ENCODE peak calls at places on chromosomes 4 and X, in five cellular contexts. Y is mammary epithelial cell, R is upper lobe of right lung, O is Panc1, J is GM23338. V is an unnamed sample.

GRCh38 chr4:100295792-100296191 is 105.5 kb upstream of the DDIT4L start:
- DNase-seq in O (no peak), Y (peak; percentile 43), J (no peak), R (no peak), V (no peak)

GRCh38 chr4:96753216-96753615 is 913.3 kb downstream of the PDHA2 start:
- DNase-seq in R (no peak), Y (no peak), O (no peak), J (no peak), V (no peak)

GRCh38 chr4:113823291-113823659 is 61.7 kb upstream of the CAMK2D start:
- DNase-seq in O (no peak), Y (no peak), J (no peak), R (no peak), V (no peak)

GRCh38 chr4:81571105-81571504 is 99.4 kb upstream of the RASGEF1B start:
- DNase-seq in Y (peak; percentile 33), J (no peak), O (no peak), R (no peak), V (peak; percentile 53)

GRCh38 chrX:40945366-40945713 is 139.9 kb upstream of the USP9X start:
- DNase-seq in R (no peak), J (no peak), O (no peak), Y (peak; percentile 63), V (no peak)

GRCh38 chr4:74821541-74821940 is 27.2 kb upstream of the BTC start:
- DNase-seq in R (no peak), Y (no peak), O (no peak), J (no peak), V (no peak)

GRCh38 chrX:103585421-103586313 is at the start of gene TCEAL4:
- DNase-seq in R (peak; percentile 84), O (no peak), Y (peak; percentile 13), J (peak; percentile 61), V (no peak)

GRCh38 chr4:112510468-112511293 is 5.3 kb downstream of the NEUROG2 start:
- DNase-seq in Y (no peak), O (no peak), J (peak; percentile 68), R (no peak), V (no peak)

GRCh38 chr4:168679397-168680176 is 182.7 kb downstream of the PALLD start:
- DNase-seq in Y (no peak), J (no peak), R (no peak), O (peak; percentile 76), V (peak; percentile 21)

GRCh38 chr4:48380583-48381167 is 39.3 kb downstream of the SLAIN2 start:
- DNase-seq in O (no peak), J (peak; percentile 15), R (no peak), Y (peak; percentile 73), V (peak; percentile 76)

GRCh38 chr4:24137596-24137962 is 247.7 kb upstream of the PPARGC1A start:
- DNase-seq in Y (no peak), R (no peak), J (no peak), O (no peak), V (no peak)

GRCh38 chr4:147829401-147830101 is 97.7 kb downstream of the ARHGAP10 start:
- DNase-seq in O (no peak), J (no peak), Y (peak; percentile 76), R (no peak), V (peak; percentile 68)
- H3K27ac ChIP-seq in O (no peak overlapping the region), J (peak overlapping the region; percentile 19), Y (peak overlapping the region; percentile 90), R (peak overlapping the region; percentile 67), V (peak overlapping the region; percentile 43)

DNA sequence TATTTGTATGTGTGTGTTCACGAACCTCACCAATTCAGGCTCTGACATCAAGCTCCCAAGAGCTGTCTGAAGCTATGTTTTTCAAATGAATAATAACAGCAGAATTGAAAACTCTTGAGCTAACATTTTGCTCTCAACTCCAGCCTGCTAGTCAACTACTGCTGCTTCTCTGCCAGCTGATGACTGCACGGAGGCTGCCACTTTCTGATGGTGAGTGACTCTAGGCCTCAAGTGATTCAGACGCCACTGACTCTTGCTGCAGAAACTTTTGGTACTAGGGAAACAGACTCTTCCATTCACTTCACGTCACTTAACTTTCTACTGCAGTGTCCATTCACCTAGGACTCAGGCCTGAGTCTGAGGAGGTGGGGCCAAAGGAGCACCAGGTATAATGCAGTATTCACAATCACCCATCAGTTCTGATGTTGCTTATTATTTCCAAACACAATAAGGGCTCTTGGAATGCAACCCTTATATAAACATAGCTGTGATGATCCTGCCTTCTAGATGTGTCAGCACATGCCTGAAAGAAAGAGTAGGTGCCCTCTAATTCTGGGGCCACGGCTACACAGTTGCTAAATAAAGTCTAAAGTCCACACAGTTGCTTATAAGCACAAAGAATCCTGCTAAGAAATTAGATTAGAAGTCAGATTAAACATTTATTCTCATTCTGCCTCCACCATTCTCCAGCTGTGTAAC is 16.0 kb downstream of the PRDM8 start:
- DNase-seq in J (no peak), R (no peak), O (no peak), Y (peak; percentile 89), V (peak; percentile 72)
- H3K27ac ChIP-seq in J (no peak overlapping the region), R (no peak overlapping the region), O (no peak overlapping the region), Y (peak overlapping the region; percentile 16), V (no peak overlapping the region)

GRCh38 chr4:76716658-76717057 is 181.3 kb downstream of the SOWAHB start:
- DNase-seq in Y (no peak), O (no peak), J (no peak), R (no peak), V (no peak)

GRCh38 chr4:76718021-76718420 is 179.9 kb downstream of the SOWAHB start:
- DNase-seq in R (no peak), Y (no peak), O (no peak), J (no peak), V (no peak)

GRCh38 chr4:76717431-76717830 is 180.5 kb downstream of the SOWAHB start:
- DNase-seq in O (no peak), J (no peak), Y (no peak), R (no peak), V (no peak)

GRCh38 chr4:76714226-76714625 is 183.7 kb downstream of the SOWAHB start:
- DNase-seq in Y (no peak), R (no peak), O (no peak), J (no peak), V (no peak)

DNA sequence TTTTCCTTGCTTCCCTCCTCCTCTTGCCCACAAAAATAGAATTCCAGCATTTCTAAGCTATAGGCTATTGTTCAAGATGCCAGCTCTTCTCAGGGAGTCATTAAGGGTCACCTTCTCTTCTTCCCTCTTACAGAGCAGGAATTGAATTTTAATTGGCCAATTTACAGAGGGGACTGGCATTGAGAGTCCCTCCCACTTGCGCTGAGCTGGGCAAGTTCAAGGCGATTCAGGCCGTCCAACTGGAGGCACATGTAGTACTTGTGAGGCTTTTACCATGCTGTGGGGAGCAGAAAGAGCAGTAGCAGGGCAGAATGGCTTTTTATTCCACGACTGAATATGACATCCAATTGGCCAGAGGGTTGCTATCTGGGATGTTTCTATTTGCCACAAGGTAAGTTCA is 181.9 kb downstream of the SOWAHB start:
- DNase-seq in J (no peak), O (no peak), R (no peak), Y (no peak), V (no peak)
- H3K27ac ChIP-seq in J (no peak overlapping the region), O (no peak overlapping the region), R (peak overlapping the region; percentile 38), Y (no peak overlapping the region), V (no peak overlapping the region)

DNA sequence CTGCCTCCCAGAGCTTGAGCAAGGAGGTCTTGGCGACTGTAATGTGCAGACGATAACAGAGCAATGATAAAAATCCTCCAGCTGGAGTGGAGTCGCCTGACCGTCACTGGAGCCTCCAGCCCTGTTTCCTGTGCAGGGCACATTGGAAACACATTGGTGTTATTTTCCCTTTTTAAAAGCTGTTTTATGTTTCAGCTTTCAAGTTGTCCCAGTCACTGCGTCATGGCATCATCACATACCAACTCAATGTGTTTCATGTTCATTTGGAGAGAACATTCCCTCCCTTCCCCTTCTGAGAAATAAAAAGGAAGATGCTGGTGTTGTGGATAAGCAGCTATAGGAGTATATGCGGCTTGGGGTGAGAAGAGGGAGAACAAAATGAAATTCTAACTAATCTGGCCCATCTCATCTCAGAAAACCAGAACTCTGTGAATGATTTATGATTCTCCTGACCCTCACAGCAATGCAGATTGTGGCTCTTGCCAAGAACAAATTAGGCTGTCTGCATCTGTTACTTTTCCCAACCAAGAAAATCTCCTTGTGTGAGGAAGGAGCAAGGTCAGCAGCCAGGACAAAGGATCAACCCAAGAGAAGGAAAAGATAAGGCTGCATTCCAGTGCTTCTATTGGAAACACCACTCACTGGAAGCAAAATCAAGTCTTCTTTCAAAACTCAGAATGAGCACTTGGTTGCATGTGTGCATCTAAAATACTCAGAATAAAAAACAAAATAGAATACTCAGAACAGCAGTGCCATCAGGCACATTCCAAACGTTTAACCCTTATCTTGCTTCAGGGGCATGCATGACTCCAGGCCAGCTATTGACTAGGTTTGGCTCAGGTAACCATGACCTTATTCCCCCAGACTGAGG is 134.4 kb downstream of the RASL11B start:
- DNase-seq in R (no peak), Y (no peak), J (no peak), O (no peak), V (no peak)
- H3K27ac ChIP-seq in R (peak overlapping the region; percentile 81), Y (no peak overlapping the region), J (no peak overlapping the region), O (no peak overlapping the region), V (no peak overlapping the region)

DNA sequence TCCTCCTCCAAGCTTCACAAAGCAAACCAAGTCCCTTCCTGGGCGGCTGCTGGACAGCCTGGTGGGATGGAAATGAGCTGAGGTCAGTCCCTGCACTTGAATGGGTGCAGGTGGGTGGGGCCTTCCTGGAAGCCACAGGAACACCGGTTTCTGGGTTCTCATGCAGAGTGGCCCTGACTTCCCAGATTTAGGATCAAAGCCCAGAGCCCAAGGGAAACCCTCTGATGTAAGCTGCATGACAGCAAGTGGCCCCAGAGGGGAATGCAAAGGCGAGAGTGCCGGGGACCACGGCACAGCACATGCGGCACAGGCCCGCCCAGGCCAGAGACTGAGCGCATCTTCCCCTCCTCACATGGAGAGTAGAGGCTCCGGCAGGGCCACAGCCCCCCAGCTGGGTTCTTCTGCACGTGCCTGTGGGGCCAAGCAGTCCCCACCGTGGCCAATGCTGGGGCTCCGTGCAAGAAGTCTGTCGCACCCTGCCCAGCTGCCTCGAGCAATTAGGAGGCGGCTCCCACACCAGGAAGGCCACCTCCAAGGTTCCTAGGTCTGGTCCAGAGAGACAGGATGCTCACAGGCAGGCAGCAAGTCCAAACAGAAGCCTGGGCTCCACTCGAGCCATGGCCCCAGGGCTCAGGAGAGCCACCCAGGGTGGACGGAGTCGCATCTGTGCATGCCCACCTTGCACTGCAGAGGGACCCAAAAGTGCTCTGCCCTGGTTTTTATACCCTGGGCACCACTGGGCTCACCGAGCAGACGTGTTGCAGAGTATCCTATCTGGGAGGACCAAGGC is 83.0 kb downstream of the HTRA3 start:
- DNase-seq in Y (no peak), J (no peak), R (peak; percentile 75), O (no peak), V (no peak)
- H3K27ac ChIP-seq in Y (no peak overlapping the region), J (no peak overlapping the region), R (peak overlapping the region; percentile 49), O (no peak overlapping the region), V (no peak overlapping the region)

GRCh38 chr4:2942532-2943363 is 20.5 kb downstream of the NOP14 start:
- DNase-seq in O (no peak), Y (no peak), J (no peak), R (peak; percentile 81), V (no peak)

GRCh38 chr4:2942037-2942531 is 21.1 kb downstream of the NOP14 start:
- DNase-seq in Y (no peak), O (no peak), R (no peak), J (no peak), V (no peak)

GRCh38 chr4:2944882-2945526 is 18.2 kb downstream of the NOP14 start:
- DNase-seq in R (no peak), O (no peak), J (no peak), Y (no peak), V (no peak)

GRCh38 chr4:2943364-2944090 is 19.7 kb downstream of the NOP14 start:
- DNase-seq in J (no peak), Y (no peak), O (no peak), R (no peak), V (no peak)

DNA sequence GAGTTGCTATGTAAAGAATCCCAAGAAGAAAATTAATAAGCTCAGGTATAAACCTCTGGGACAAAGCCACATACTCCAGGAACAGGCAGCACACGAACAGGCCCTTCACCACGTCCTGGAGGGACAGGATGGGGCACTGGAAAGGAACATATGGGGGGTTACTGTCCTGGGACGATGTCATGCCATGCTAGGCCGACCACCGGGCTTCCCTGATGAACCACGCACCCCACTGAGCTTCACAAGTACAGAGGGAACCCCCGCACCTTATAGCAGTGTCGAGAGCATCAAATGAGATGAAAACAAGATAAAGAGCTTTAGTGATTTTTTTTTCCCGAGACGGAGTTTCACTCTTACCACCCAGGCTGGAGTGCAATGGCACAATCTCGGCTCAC is 19.1 kb downstream of the NOP14 start:
- DNase-seq in O (no peak), R (no peak), Y (no peak), J (no peak), V (no peak)
- H3K27ac ChIP-seq in O (no peak overlapping the region), R (peak overlapping the region; percentile 6), Y (no peak overlapping the region), J (no peak overlapping the region), V (no peak overlapping the region)

V was measured in foreskin keratinocyte.